ENCODE peak calls at places on chromosomes 1 and 21, in eight cellular contexts. D is breast epithelium, W is heart right ventricle, U is thoracic aorta, G is A673, B is neural progenitor cell, L is lower lobe of right lung, M is suprapubic skin. N is an unnamed sample. For H3K4me1, the result is how much of the 10 kb centered on the place peaks cover.

GRCh38 chr21:44947111-44947929 is 7.5 kb downstream of the SLX9 start:
- DNase-seq in D (peak), W (no peak), U (no peak), G (no peak), B (no peak), L (peak), M (peak), N (peak)

GRCh38 chr1:69569281-69569970 is 1.7 kb downstream of the LRRC7 start:
- DNase-seq in D (no peak), W (no peak), U (no peak), G (no peak), B (peak), L (no peak), M (no peak), N (no peak)

GRCh38 chr1:15994590-15995351 is 9.3 kb upstream of the SRARP start:
- DNase-seq in D (no peak), W (peak), U (no peak), G (peak), B (peak), L (peak), M (peak), N (no peak)

GRCh38 chr1:156669794-156670193 is 7.4 kb downstream of the NES start:
- DNase-seq in D (no peak), W (no peak), U (no peak), G (no peak), B (no peak), L (no peak), M (no peak), N (no peak)

GRCh38 chr1:56576880-56577858 is 2.2 kb downstream of the PLPP3 start:
- DNase-seq in D (no peak), W (no peak), U (no peak), G (peak), B (peak), L (no peak), M (no peak), N (no peak)

GRCh38 chr1:20717452-20718342 is at the start of gene KIF17:
- DNase-seq in D (peak), W (peak), U (no peak), G (peak), B (peak), L (peak), M (peak), N (peak)

GRCh38 chr1:1624443-1625403 is 7.2 kb upstream of the MMP23B start:
- DNase-seq in D (no peak), W (peak), U (no peak), G (peak), B (no peak), L (peak), M (peak), N (peak)

GRCh38 chr1:228647523-228648444 is 87.5 kb upstream of the RHOU start:
- DNase-seq in D (no peak), W (peak), U (no peak), G (peak), B (peak), L (peak), M (peak), N (peak)

GRCh38 chr1:40389234-40389815 is 15.8 kb downstream of the SMAP2 start:
- DNase-seq in D (no peak), W (no peak), U (no peak), G (no peak), B (no peak), L (no peak), M (no peak), N (no peak)

GRCh38 chr1:234330843-234331215 is 42.4 kb upstream of the COA6 start:
- DNase-seq in D (no peak), W (no peak), U (no peak), G (no peak), B (no peak), L (no peak), M (no peak), N (no peak)

GRCh38 chr1:117137281-117137680 is 15.7 kb upstream of the TRIM45 start:
- DNase-seq in D (no peak), W (no peak), U (no peak), G (no peak), B (no peak), L (no peak), M (no peak), N (no peak)

GRCh38 chr1:170010443-170010842 is 64.1 kb downstream of the KIFAP3 start:
- DNase-seq in D (no peak), W (no peak), U (no peak), G (peak), B (peak), L (no peak), M (no peak), N (no peak)

GRCh38 chr1:77394166-77394565 is 112.3 kb downstream of the AK5 start:
- DNase-seq in D (no peak), W (no peak), U (no peak), G (no peak), B (no peak), L (no peak), M (no peak), N (no peak)

GRCh38 chr21:39714331-39714730 is 30.7 kb upstream of the IGSF5 start:
- DNase-seq in D (no peak), W (no peak), U (no peak), G (no peak), B (no peak), L (no peak), M (no peak), N (no peak)

GRCh38 chr1:6927626-6928025 is 142.4 kb downstream of the CAMTA1 start:
- DNase-seq in D (no peak), W (no peak), U (no peak), G (no peak), B (no peak), L (no peak), M (no peak), N (no peak)

GRCh38 chr21:27244796-27245195 is 277.9 kb upstream of the ADAMTS5 start:
- DNase-seq in D (no peak), W (no peak), U (no peak), G (no peak), B (no peak), L (no peak), M (no peak), N (no peak)

GRCh38 chr1:24141311-24141997 is 1.5 kb downstream of the IL22RA1 start:
- DNase-seq in D (no peak), W (no peak), U (no peak), G (no peak), B (no peak), L (no peak), M (no peak), N (peak)

GRCh38 chr1:183403386-183403957 is 14.7 kb downstream of the NMNAT2 start:
- DNase-seq in D (no peak), W (no peak), U (no peak), G (peak), B (peak), L (no peak), M (no peak), N (no peak)

GRCh38 chr1:229001467-229001866 is 266.2 kb downstream of the RHOU start:
- DNase-seq in D (no peak), W (no peak), U (no peak), G (no peak), B (no peak), L (no peak), M (no peak), N (no peak)

GRCh38 chr1:109482796-109483638 is 688 bp upstream of the ATXN7L2 start:
- DNase-seq in D (no peak), W (peak), U (no peak), G (no peak), B (peak), L (peak), M (peak), N (no peak)

GRCh38 chr1:223016381-223016780 is 126.7 kb downstream of the TLR5 start:
- DNase-seq in D (no peak), W (no peak), U (no peak), G (no peak), B (no peak), L (no peak), M (no peak), N (no peak)

GRCh38 chr1:17633654-17634053 is 94.2 kb downstream of the ARHGEF10L start:
- DNase-seq in D (no peak), W (no peak), U (peak), G (no peak), B (no peak), L (no peak), M (no peak), N (no peak)

GRCh38 chr1:74324684-74325448 is 89.7 kb downstream of the TNNI3K start:
- DNase-seq in D (no peak), W (no peak), U (no peak), G (no peak), B (no peak), L (no peak), M (no peak), N (no peak)

GRCh38 chr1:222817529-222817928 is 2.7 kb downstream of the DISP1 start:
- DNase-seq in D (no peak), W (no peak), U (peak), G (no peak), B (no peak), L (no peak), M (no peak), N (no peak)

GRCh38 chr1:13813398-13814012 is 113.5 kb downstream of the PRDM2 start:
- DNase-seq in D (no peak), W (peak), U (no peak), G (peak), B (peak), L (peak), M (no peak), N (no peak)

GRCh38 chr1:10693497-10694273 is 102.8 kb downstream of the CASZ1 start:
- DNase-seq in D (no peak), W (no peak), U (no peak), G (peak), B (peak), L (peak), M (no peak), N (no peak)

GRCh38 chr1:23100074-23100748 is 68.4 kb downstream of the LUZP1 start:
- DNase-seq in D (no peak), W (no peak), U (no peak), G (peak), B (peak), L (no peak), M (peak), N (peak)

GRCh38 chr21:34880401-34880800 is 168.7 kb downstream of the RUNX1 start:
- DNase-seq in D (no peak), W (no peak), U (no peak), G (no peak), B (no peak), L (no peak), M (no peak), N (no peak)

GRCh38 chr1:155396874-155397476 is 76.3 kb downstream of the RUSC1 start:
- DNase-seq in D (no peak), W (no peak), U (no peak), G (no peak), B (no peak), L (peak), M (no peak), N (no peak)

GRCh38 chr1:155012760-155013602 is 10.4 kb downstream of the ZBTB7B start:
- DNase-seq in D (no peak), W (no peak), U (no peak), G (no peak), B (no peak), L (no peak), M (no peak), N (no peak)

GRCh38 chr1:58908539-58909161 is 124.8 kb upstream of the JUN start:
- DNase-seq in D (no peak), W (no peak), U (no peak), G (no peak), B (no peak), L (no peak), M (no peak), N (no peak)

GRCh38 chr1:40948741-40949528 is 30.6 kb upstream of the CTPS1 start:
- DNase-seq in D (peak), W (no peak), U (no peak), G (peak), B (peak), L (no peak), M (no peak), N (no peak)

GRCh38 chr1:197920345-197921117 is 3.4 kb downstream of the LHX9 start:
- DNase-seq in D (no peak), W (no peak), U (no peak), G (no peak), B (no peak), L (no peak), M (no peak), N (no peak)

GRCh38 chr1:116408803-116409720 is 36.0 kb downstream of the ATP1A1 start:
- DNase-seq in D (no peak), W (no peak), U (no peak), G (no peak), B (no peak), L (no peak), M (no peak), N (no peak)

GRCh38 chr1:235357485-235358378 is 9.5 kb upstream of the TBCE start:
- DNase-seq in D (no peak), W (no peak), U (no peak), G (no peak), B (peak), L (no peak), M (no peak), N (no peak)

GRCh38 chr1:40662864-40663263 is 2.6 kb downstream of the RIMS3 start:
- DNase-seq in D (no peak), W (no peak), U (no peak), G (no peak), B (no peak), L (no peak), M (no peak), N (no peak)

GRCh38 chr1:240987928-240988327 is 369.1 kb downstream of the RGS7 start:
- DNase-seq in D (no peak), W (no peak), U (no peak), G (no peak), B (no peak), L (no peak), M (no peak), N (no peak)

GRCh38 chr1:19430121-19431068 is 54.9 kb downstream of the CAPZB start:
- DNase-seq in D (no peak), W (no peak), U (no peak), G (peak), B (no peak), L (no peak), M (peak), N (no peak)

DNA sequence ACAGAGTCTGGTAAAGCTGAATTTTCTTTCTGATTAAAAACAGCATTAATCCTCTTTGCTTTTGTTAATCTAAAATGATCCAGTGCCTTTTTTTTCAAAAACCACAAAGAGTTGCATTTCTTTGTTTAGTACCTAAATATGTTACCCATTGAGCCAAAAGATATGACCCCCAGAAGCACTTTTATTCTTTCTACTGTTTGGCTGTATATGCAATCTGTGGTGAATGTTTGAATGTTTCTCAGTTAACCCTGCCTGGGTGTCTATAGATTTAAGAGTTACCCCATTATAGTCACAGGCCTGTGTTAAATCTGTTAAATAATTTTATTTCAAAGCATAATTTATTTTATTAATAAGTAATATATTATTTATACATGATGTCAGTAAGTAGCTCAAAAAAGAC is 394.9 kb downstream of the PTPRC start:
- DNase-seq in D (no peak), W (no peak), U (no peak), G (no peak), B (no peak), L (no peak), M (no peak), N (no peak)
- H3K4me1 ChIP-seq in D (under half), W (under half), U (under half), G (under half), B (under half), L (under half), M (under half), N (under half)

DNA sequence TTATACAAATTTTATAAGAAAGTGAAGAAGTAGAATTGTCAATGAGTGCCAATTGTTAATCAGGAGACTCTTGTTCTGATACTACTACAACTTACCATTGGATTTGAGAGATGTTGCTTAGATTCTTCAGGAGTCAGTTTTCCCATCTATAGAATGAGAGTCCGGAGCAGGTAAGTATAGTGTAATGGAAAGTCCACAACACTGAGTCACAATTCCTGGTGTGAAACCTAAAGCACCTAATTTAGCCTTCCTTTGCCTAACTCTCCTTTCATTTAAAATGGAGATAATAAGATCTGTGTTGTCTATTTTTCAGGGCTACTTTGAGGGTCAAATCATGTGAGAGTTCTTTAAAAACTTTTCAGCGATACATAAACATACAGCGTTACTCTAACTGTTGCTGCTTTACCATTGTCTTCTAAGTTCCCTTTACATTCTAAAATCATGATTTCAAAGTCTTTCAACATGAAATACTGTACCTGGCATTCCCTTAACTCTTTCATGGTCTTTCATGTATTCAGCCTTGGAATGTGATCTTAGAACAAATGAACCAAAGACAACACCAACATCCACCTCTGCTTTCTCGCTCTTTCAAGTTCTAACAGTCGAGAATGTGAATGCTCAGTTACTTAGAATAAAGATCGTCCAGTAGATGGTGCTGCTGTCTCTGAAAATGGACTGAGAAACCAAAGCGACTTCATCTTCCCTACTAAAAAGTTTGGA is 90.9 kb downstream of the SLC30A10 start:
- DNase-seq in D (no peak), W (no peak), U (no peak), G (peak), B (peak), L (no peak), M (no peak), N (no peak)
- TF ChIP-seq CTCF in D (peak), W (peak), U (no peak), G (peak), B (peak), L (peak), M (no peak), N (peak)

GRCh38 chr1:8875216-8875861 is 3.1 kb downstream of the ENO1 start:
- DNase-seq in D (no peak), W (no peak), U (no peak), G (peak), B (no peak), L (no peak), M (no peak), N (no peak)
- H3K4me1 ChIP-seq in D (under half), W (half or more), U (half or more), G (half or more), B (under half), L (half or more), M (half or more), N (half or more)

GRCh38 chr1:112646225-112646624 is 26.6 kb downstream of the CAPZA1 start:
- DNase-seq in D (no peak), W (no peak), U (no peak), G (no peak), B (no peak), L (no peak), M (no peak), N (no peak)
- TF ChIP-seq CTCF in D (no peak), W (no peak), U (no peak), G (no peak), B (no peak), L (no peak), M (no peak), N (no peak)

DNA sequence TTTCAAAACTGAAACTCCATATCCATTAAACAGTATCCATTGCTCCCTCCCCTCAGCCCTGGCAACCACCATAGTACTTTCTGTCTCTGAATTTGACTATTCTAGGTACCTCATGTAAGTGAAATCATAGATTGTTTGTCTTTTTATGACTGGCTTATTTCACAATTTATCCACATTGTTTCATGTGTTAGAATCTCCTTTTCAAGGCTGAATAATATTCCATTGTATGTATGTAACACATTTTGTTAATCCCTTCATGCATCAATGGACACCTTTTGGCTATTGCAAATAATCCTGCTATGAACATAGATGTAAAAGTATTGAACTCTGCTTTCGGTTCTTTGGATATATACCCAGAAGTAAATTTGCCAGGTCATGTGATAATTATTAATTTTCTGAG is 37.5 kb downstream of the AGO3 start:
- DNase-seq in D (no peak), W (no peak), U (no peak), G (no peak), B (no peak), L (no peak), M (no peak), N (no peak)
- H3K4me1 ChIP-seq in D (under half), W (under half), U (under half), G (under half), B (under half), L (under half), M (under half), N (under half)